ENCODE peak calls at places on chromosomes 16 and 17, in four cellular contexts. Y is AG10803, H is transverse colon, F is lung. B is an unnamed sample.

GRCh38 chr17:73323622-73324455 is 12.0 kb upstream of the CDC42EP4 start:
- DNase-seq in Y (peak; percentile 54), H (no peak), F (no peak), B (peak; percentile 76)

GRCh38 chr16:58009856-58010416 is 8.7 kb downstream of the USB1 start:
- DNase-seq in Y (no peak), H (no peak), F (no peak), B (no peak)

GRCh38 chr16:12271006-12271405 is 294.5 kb downstream of the SNX29 start:
- DNase-seq in Y (peak; percentile 23), H (no peak), F (no peak), B (peak; percentile 11)

GRCh38 chr16:69564845-69565610 is 738 bp upstream of the NFAT5 start:
- DNase-seq in Y (no peak), H (no peak), F (no peak), B (peak; percentile 19)

GRCh38 chr16:75012380-75013081 is 13.7 kb downstream of the ZNRF1 start:
- DNase-seq in Y (no peak), H (no peak), F (no peak), B (no peak)

GRCh38 chr17:56313201-56313600 is 159.9 kb downstream of the ANKFN1 start:
- DNase-seq in Y (no peak), H (no peak), F (no peak), B (no peak)

GRCh38 chr17:42894283-42895184 is 6.1 kb upstream of the G6PC1 start:
- DNase-seq in Y (no peak), H (peak; percentile 71), F (no peak), B (no peak)

GRCh38 chr16:1510272-1510671 is 17.1 kb downstream of the TELO2 start:
- DNase-seq in Y (no peak), H (no peak), F (no peak), B (no peak)

GRCh38 chr17:20896153-20896649 is 146.6 kb downstream of the USP22 start:
- DNase-seq in Y (peak; percentile 6), H (peak; percentile 13), F (peak; percentile 51), B (peak; percentile 3)

GRCh38 chr17:37744633-37744927 is 279 bp downstream of the HNF1B start:
- DNase-seq in Y (no peak), H (no peak), F (no peak), B (no peak)

GRCh38 chr17:1446201-1446600 is 9.8 kb downstream of the CRK start:
- DNase-seq in Y (no peak), H (no peak), F (no peak), B (no peak)

GRCh38 chr16:10197003-10197402 is 14.8 kb upstream of the GRIN2A start:
- DNase-seq in Y (no peak), H (no peak), F (no peak), B (no peak)

GRCh38 chr16:2386990-2387389 is 42.3 kb upstream of the CCNF start:
- DNase-seq in Y (no peak), H (no peak), F (no peak), B (no peak)

GRCh38 chr16:35011-35775 is 18.2 kb downstream of the POLR3K start:
- DNase-seq in Y (no peak), H (no peak), F (no peak), B (no peak)

GRCh38 chr17:48010193-48010592 is 27.4 kb downstream of the COPZ2 start:
- DNase-seq in Y (no peak), H (no peak), F (no peak), B (no peak)

GRCh38 chr17:48013876-48014602 is 23.6 kb downstream of the COPZ2 start:
- DNase-seq in Y (no peak), H (no peak), F (no peak), B (no peak)

GRCh38 chr17:48014603-48015037 is 23.0 kb downstream of the COPZ2 start:
- DNase-seq in Y (no peak), H (no peak), F (no peak), B (no peak)

GRCh38 chr17:48011405-48012150 is 26.0 kb downstream of the COPZ2 start:
- DNase-seq in Y (peak; percentile 68), H (peak; percentile 49), F (no peak), B (peak; percentile 53)

DNA sequence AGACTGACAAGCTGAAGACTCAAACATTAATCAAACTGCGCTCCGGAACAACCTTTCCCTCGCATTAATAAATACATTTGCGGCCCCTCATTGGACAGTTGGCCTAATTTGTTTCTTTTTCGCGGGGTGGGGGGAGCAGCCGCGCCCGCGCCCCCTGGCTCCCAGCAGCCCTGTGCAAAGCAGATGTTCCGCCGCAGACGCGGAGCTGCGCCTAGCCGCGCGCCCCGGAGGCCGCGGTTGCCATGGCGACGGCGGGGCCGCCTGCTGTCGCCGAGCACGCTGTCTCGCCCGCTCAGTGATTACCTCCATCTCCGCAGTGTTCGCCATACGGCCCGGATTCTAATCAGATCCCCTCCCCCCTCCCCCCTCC is 25.5 kb downstream of the COPZ2 start:
- DNase-seq in Y (peak; percentile 30), H (peak; percentile 59), F (no peak), B (no peak)
- H3K4me3 ChIP-seq in Y (peak overlapping the region; percentile 53), H (peak overlapping the region; percentile 27), F (no peak overlapping the region), B (peak overlapping the region; percentile 47)

GRCh38 chr16:29644973-29645698 is 17.9 kb upstream of the SPN start:
- DNase-seq in Y (no peak), H (no peak), F (no peak), B (no peak)

GRCh38 chr16:29645699-29646187 is 17.3 kb upstream of the SPN start:
- DNase-seq in Y (no peak), H (no peak), F (no peak), B (peak; percentile 41)

GRCh38 chr16:29644338-29644857 is 18.6 kb upstream of the SPN start:
- DNase-seq in Y (no peak), H (no peak), F (no peak), B (no peak)

GRCh38 chr16:29646947-29647346 is 16.1 kb upstream of the SPN start:
- DNase-seq in Y (no peak), H (no peak), F (no peak), B (no peak)

DNA sequence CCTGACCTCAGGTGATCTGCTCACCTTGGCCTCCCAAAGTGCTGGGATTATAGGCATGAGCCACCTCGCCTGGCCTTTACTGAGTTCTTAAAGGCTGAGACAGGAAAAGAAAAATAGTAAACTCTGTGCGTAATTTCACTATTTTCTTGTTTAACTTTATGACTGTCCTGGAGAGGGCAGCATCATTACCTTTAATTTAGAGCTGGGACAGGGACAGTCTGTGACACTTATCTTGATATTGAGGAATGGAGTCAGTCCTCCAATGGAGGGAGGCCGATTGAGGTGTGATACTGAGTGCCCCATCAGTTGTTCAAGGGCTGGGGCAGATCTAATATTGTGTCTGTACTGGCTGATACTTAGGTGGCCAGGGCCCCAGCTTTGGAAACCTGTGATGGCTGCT is 21.5 kb upstream of the SPN start:
- DNase-seq in Y (no peak), H (no peak), F (no peak), B (no peak)
- TF ChIP-seq CTCF in Y (no peak), H (no peak), F (no peak), B (no peak)

GRCh38 chr17:17917394-17917793 is 54.8 kb downstream of the TOM1L2 start:
- DNase-seq in Y (peak; percentile 58), H (no peak), F (no peak), B (no peak)

GRCh38 chr17:17921192-17922082 is 50.8 kb downstream of the TOM1L2 start:
- DNase-seq in Y (peak; percentile 97), H (no peak), F (no peak), B (peak; percentile 95)

GRCh38 chr17:17922198-17922901 is 49.9 kb downstream of the TOM1L2 start:
- DNase-seq in Y (no peak), H (no peak), F (no peak), B (no peak)

GRCh38 chr17:17915183-17915582 is 57.0 kb downstream of the TOM1L2 start:
- DNase-seq in Y (no peak), H (no peak), F (no peak), B (no peak)

GRCh38 chr17:17919169-17920107 is 52.8 kb downstream of the TOM1L2 start:
- DNase-seq in Y (peak; percentile 77), H (peak; percentile 83), F (peak; percentile 82), B (peak; percentile 85)
- H3K4me3 ChIP-seq in Y (no peak overlapping the region), H (no peak overlapping the region), F (no peak overlapping the region), B (no peak overlapping the region)

DNA sequence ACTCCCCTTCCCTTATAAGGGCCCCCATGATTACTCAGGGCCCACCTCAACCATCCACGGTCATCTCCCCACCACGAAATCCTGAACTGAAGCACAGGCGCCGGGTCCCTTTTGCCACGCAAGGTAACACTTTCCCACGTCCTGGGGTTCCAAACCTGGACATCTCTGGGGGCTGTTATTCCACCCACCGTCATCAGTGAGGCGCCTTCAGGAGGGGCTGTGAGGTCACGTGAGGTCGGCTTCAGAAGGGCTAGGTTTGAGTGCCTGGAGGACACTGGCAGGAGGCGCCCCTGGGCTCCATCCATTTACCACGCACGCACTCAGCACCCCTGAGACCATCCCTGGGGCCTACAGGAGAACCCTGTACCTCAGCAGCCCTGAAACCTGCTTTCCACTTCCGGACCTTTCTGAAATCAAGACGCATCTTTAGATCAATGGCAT is 4.1 kb downstream of the CD2BP2 start:
- DNase-seq in Y (no peak), H (no peak), F (no peak), B (no peak)
- TF ChIP-seq CTCF in Y (no peak), H (no peak), F (no peak), B (no peak)

DNA sequence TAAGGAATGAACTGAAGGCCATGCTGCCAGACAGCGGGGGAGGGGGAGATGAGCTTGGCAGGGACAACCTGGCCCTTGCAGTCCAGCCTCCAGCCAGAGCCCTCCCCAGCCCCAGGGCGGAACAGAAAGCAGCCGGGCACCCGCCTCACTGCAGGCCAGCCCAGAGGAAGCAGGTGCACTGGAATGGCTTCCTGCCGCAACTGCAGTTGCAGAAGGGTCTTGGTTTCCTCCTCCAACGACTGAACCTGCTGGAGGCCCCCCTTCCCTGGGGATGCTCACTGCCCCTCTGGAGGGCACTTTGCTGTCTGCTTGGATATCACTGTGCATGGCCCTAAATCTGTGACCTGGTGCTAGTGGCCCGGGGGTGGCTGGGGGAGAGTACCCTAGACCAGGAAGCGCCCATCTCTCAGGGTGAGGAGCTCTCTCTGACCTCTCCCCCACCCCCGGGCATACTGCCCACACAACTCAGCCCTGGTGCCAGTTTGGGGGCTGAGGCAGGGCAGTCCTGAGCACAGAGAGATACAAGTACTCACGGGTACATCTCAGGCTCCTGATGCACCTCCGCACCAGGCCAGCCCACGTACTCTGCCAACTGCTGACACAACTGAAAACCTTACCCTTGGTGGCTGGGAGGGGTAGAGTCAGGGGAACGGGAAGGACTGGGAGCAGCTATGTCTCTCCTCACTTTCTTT is 41.1 kb downstream of the MYO18A start:
- DNase-seq in Y (no peak), H (peak; percentile 66), F (no peak), B (no peak)
- H3K4me3 ChIP-seq in Y (peak overlapping the region; percentile 66), H (peak overlapping the region; percentile 3), F (no peak overlapping the region), B (no peak overlapping the region)

B was measured in cardiac fibroblast.